ENCODE peak calls at places on chromosomes 4 and X, in five cellular contexts. X is psoas muscle; F is testis; N is CD4-positive, alpha-beta memory T cell; I is effector memory CD4-positive, alpha-beta T cell. K is an unnamed sample.

GRCh38 chr4:165991325-165992180 is 118.5 kb downstream of the TLL1 start:
- DNase-seq in X (no peak), F (no peak), N (no peak), I (no peak), K (no peak)

GRCh38 chr4:137819964-137820383 is 287.7 kb upstream of the PCDH18 start:
- DNase-seq in X (no peak), F (peak; percentile 22), N (no peak), I (no peak), K (no peak)

GRCh38 chr4:150280081-150280950 is 202.1 kb downstream of the DCLK2 start:
- DNase-seq in X (no peak), F (no peak), N (no peak), I (no peak), K (no peak)

GRCh38 chr4:38967260-38968095 is 64.7 kb downstream of the TMEM156 start:
- DNase-seq in X (no peak), F (no peak), N (no peak), I (no peak), K (no peak)

GRCh38 chrX:134315893-134316292 is 78.9 kb downstream of the CCDC160 start:
- DNase-seq in X (no peak), F (no peak), N (no peak), I (no peak), K (no peak)

GRCh38 chrX:43557792-43558191 is 98.3 kb upstream of the MAOA start:
- DNase-seq in X (no peak), F (peak; percentile 64), N (peak; percentile 59), I (peak; percentile 12), K (peak; percentile 80)

GRCh38 chr4:180455226-180455625 is 1788.0 kb upstream of the TENM3 start:
- DNase-seq in X (no peak), F (no peak), N (no peak), I (no peak), K (no peak)

GRCh38 chrX:110204986-110205385 is 112.9 kb downstream of the AMMECR1 start:
- DNase-seq in X (no peak), F (no peak), N (no peak), I (no peak), K (no peak)

GRCh38 chrX:152138388-152138784 is at the start of gene MAGEA10:
- DNase-seq in X (no peak), F (peak; percentile 18), N (no peak), I (no peak), K (no peak)

GRCh38 chr4:139769355-139769754 is 103.7 kb downstream of the MGST2 start:
- DNase-seq in X (no peak), F (no peak), N (no peak), I (no peak), K (no peak)

GRCh38 chrX:109187473-109188168 is 294.3 kb downstream of the GUCY2F start:
- DNase-seq in X (no peak), F (no peak), N (no peak), I (no peak), K (no peak)

GRCh38 chr4:120198411-120198810 is 131.8 kb upstream of the MAD2L1 start:
- DNase-seq in X (no peak), F (no peak), N (no peak), I (no peak), K (no peak)

GRCh38 chr4:28675582-28675981 is 1814.9 kb downstream of the STIM2 start:
- DNase-seq in X (no peak), F (no peak), N (no peak), I (no peak), K (no peak)

GRCh38 chr4:61427818-61428495 is 227.8 kb downstream of the ADGRL3 start:
- DNase-seq in X (no peak), F (no peak), N (no peak), I (no peak), K (no peak)

GRCh38 chr4:78237360-78237759 is 180.2 kb downstream of the FRAS1 start:
- DNase-seq in X (no peak), F (no peak), N (no peak), I (no peak), K (no peak)

GRCh38 chrX:1534321-1535168 is 2.4 kb downstream of the P2RY8 start:
- DNase-seq in X (no peak), F (no peak), N (peak; percentile 56), I (no peak), K (no peak)

GRCh38 chr4:892780-893179 is 39.3 kb downstream of the GAK start:
- DNase-seq in X (no peak), F (no peak), N (no peak), I (no peak), K (no peak)

GRCh38 chrX:45851434-45851991 is 650.8 kb upstream of the DIPK2B start:
- DNase-seq in X (peak; percentile 52), F (peak; percentile 21), N (peak; percentile 55), I (no peak), K (peak; percentile 58)

GRCh38 chr4:20944451-20944850 is 244.2 kb downstream of the PACRGL start:
- DNase-seq in X (no peak), F (no peak), N (no peak), I (no peak), K (no peak)

GRCh38 chr4:113591982-113592381 is 169.6 kb downstream of the CAMK2D start:
- DNase-seq in X (no peak), F (no peak), N (no peak), I (no peak), K (no peak)

GRCh38 chrX:129772796-129773431 is 6.8 kb upstream of the SASH3 start:
- DNase-seq in X (peak; percentile 79), F (peak; percentile 18), N (no peak), I (no peak), K (peak; percentile 91)

GRCh38 chrX:49053223-49054072 is 5.4 kb upstream of the CCDC120 start:
- DNase-seq in X (peak; percentile 71), F (peak; percentile 59), N (peak; percentile 48), I (peak; percentile 29), K (peak; percentile 51)

GRCh38 chr4:76219299-76220055 is 5.9 kb upstream of the SCARB2 start:
- DNase-seq in X (no peak), F (no peak), N (no peak), I (no peak), K (no peak)

GRCh38 chrX:69070949-69071650 is 94.2 kb downstream of the PJA1 start:
- DNase-seq in X (peak; percentile 75), F (peak; percentile 60), N (no peak), I (no peak), K (no peak)

GRCh38 chrX:24377195-24377594 is 16.8 kb downstream of the SUPT20HL1 start:
- DNase-seq in X (no peak), F (no peak), N (no peak), I (no peak), K (no peak)

GRCh38 chrX:24375732-24376131 is 15.3 kb downstream of the SUPT20HL1 start:
- DNase-seq in X (no peak), F (no peak), N (no peak), I (no peak), K (no peak)

GRCh38 chrX:24378706-24379105 is 18.3 kb downstream of the SUPT20HL1 start:
- DNase-seq in X (no peak), F (no peak), N (no peak), I (no peak), K (no peak)

GRCh38 chrX:24376403-24376802 is 16.0 kb downstream of the SUPT20HL1 start:
- DNase-seq in X (no peak), F (no peak), N (no peak), I (no peak), K (no peak)

GRCh38 chrX:24377911-24378468 is 17.6 kb downstream of the SUPT20HL1 start:
- DNase-seq in X (no peak), F (no peak), N (no peak), I (no peak), K (no peak)
- H3K4me1 ChIP-seq in X (no peaks in the 10 kb centered on the region), F (no peaks in the 10 kb centered on the region), N (no peaks in the 10 kb centered on the region), I (no peaks in the 10 kb centered on the region), K (no peaks in the 10 kb centered on the region)

GRCh38 chr4:82989567-82990429 is 20.8 kb downstream of the LIN54 start:
- DNase-seq in X (no peak), F (no peak), N (peak; percentile 45), I (no peak), K (no peak)
- H3K4me3 ChIP-seq in X (no peak overlapping the region), F (no peak overlapping the region), N (no peak overlapping the region), I (no peak overlapping the region), K (no peak overlapping the region)

GRCh38 chr4:63986253-63986652 is 423.0 kb downstream of the TECRL start:
- DNase-seq in X (no peak), F (no peak), N (no peak), I (no peak), K (no peak)
- H3K9me3 ChIP-seq in X (peaks cover 10% of the 10 kb centered on the region), F (no peaks in the 10 kb centered on the region), N (no peaks in the 10 kb centered on the region), I (no peaks in the 10 kb centered on the region), K (peaks cover 63% of the 10 kb centered on the region)

GRCh38 chr4:10094841-10095240 is 21.8 kb downstream of the WDR1 start:
- DNase-seq in X (peak; percentile 45), F (no peak), N (no peak), I (no peak), K (peak; percentile 55)
- H3K4me1 ChIP-seq in X (peaks cover 95% of the 10 kb centered on the region), F (peaks cover 31% of the 10 kb centered on the region), N (peaks cover 92% of the 10 kb centered on the region), I (peaks cover 65% of the 10 kb centered on the region), K (peaks cover 53% of the 10 kb centered on the region)

K was measured in mucosa of descending colon.